ENCODE peak calls at places on chromosomes 11 and 22, in eight cellular contexts. Z is Peyer's patch; I is mucosa of descending colon; Q is CD8-positive, alpha-beta memory T cell; S is IMR-90; E is HepG2; H is GM23338; D is heart left ventricle. M is an unnamed sample. For H3K4me1, the result is how much of the 10 kb centered on the place peaks cover.

GRCh38 chr11:36452987-36453386 is 57.1 kb downstream of the TRAF6 start:
- DNase-seq in H (no peak), Z (no peak), D (no peak), I (no peak), E (peak), Q (no peak), S (no peak), M (no peak)

GRCh38 chr11:127925430-127925829 is 661.9 kb downstream of the ETS1 start:
- DNase-seq in D (no peak), E (no peak), Z (no peak), S (peak), H (no peak), I (no peak), Q (no peak), M (no peak)

GRCh38 chr22:30763815-30764686 is 69.4 kb downstream of the OSBP2 start:
- DNase-seq in E (peak), S (peak), H (peak), Z (peak), I (peak), D (peak), Q (peak), M (peak)

GRCh38 chr22:44736581-44737413 is 15.6 kb upstream of the ARHGAP8 start:
- DNase-seq in S (peak), I (no peak), Q (no peak), E (no peak), Z (no peak), H (no peak), D (no peak), M (no peak)

GRCh38 chr11:78691215-78691614 is 116.6 kb upstream of the NARS2 start:
- DNase-seq in Q (no peak), D (no peak), I (no peak), Z (no peak), H (no peak), S (no peak), E (no peak), M (no peak)

GRCh38 chr22:38745676-38746460 is 9.9 kb downstream of the SUN2 start:
- DNase-seq in I (peak), H (no peak), Q (no peak), E (no peak), D (no peak), S (no peak), Z (no peak), M (no peak)

GRCh38 chr11:117281159-117281558 is 10.0 kb upstream of the BACE1-AS start:
- DNase-seq in D (no peak), H (no peak), Q (no peak), Z (no peak), S (peak), E (no peak), I (no peak), M (peak)

GRCh38 chr11:27640954-27641353 is 59.3 kb downstream of the BDNF start:
- DNase-seq in I (no peak), Q (no peak), S (no peak), E (no peak), D (peak), Z (no peak), H (no peak), M (peak)

GRCh38 chr22:40024201-40025061 is 29.7 kb downstream of the FAM83F start:
- DNase-seq in Z (peak), D (peak), S (peak), E (peak), H (peak), I (peak), Q (peak), M (peak)

GRCh38 chr22:38317237-38317994 is at the start of gene CSNK1E:
- DNase-seq in Q (peak), D (peak), H (peak), S (peak), Z (peak), E (no peak), I (peak), M (peak)

GRCh38 chr22:32411388-32411787 is 659 bp downstream of the RTCB start:
- DNase-seq in Z (peak), H (peak), D (no peak), Q (no peak), E (peak), S (peak), I (no peak), M (peak)

DNA sequence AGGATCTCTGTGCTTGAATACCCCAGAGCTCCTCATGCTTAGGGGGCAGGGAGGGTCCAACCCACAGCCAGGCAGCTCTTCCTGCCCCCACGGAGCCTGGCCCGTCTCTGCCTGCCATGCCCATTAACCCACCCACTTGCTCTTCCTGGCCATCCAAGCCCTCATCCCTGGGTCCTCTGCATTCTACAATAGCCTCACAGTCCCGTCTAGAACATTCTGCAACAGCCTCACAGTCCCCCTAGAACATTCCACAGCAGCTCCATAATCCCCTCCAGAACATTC is 15.1 kb downstream of the TSPAN32 start:
- DNase-seq in I (no peak), H (no peak), Q (no peak), S (no peak), D (no peak), E (no peak), Z (no peak), M (no peak)
- H3K4me1 ChIP-seq in I (under half), H (under half), Q (under half), S (under half), D (under half), E (under half), Z (under half), M (under half)

GRCh38 chr11:44957051-44957515 is 6.4 kb upstream of the TP53I11 start:
- DNase-seq in S (no peak), Z (no peak), H (peak), E (no peak), Q (no peak), D (no peak), I (no peak), M (no peak)
- H3K4me3 ChIP-seq in S (no peak), Z (no peak), H (peak), E (no peak), Q (no peak), D (no peak), I (no peak), M (no peak)

DNA sequence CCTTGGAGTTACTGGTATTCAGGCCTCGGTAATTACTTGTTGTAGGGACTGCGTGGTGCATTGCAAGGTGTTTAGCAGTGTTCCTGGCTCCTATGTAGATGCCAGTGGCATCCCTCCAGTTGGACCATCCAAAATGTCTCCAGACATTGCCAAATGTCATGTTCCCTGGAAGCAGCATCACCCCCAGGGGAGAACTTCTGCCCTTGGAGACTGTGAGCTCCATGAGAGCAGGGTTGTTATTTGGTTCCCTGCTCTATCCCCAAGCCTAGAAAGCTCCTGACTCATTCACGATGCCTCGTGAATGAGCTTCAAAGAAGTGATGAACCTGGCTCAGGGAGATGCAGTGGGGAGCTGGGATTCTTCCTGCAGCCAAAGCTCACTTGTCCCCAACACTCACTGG is 4.8 kb upstream of the CD248 start:
- DNase-seq in D (no peak), E (no peak), Q (no peak), S (no peak), Z (no peak), H (no peak), I (no peak), M (no peak)
- H3K4me1 ChIP-seq in D (under half), E (half or more), Q (under half), S (under half), Z (under half), H (under half), I (under half), M (half or more)

GRCh38 chr11:123069878-123070821 is 8.2 kb upstream of the HSPA8 start:
- DNase-seq in D (no peak), E (no peak), S (no peak), H (no peak), Z (peak), I (no peak), Q (peak), M (no peak)
- H3K4me3 ChIP-seq in D (peak), E (no peak), S (no peak), H (peak), Z (peak), I (no peak), Q (peak), M (peak)